ENCODE peak calls at places on chromosomes 6 and 20, in four cellular contexts. G is stimulated activated CD8-positive, alpha-beta memory T cell treated with anti-CD3 and anti-CD28 coated beads, Interleukin-15, amount 100 ng/mL, for 4 hours; X is AG04450; H is hypothalamus. I is an unnamed sample.

GRCh38 chr6:89311853-89312531 is 3.1 kb downstream of the GABRR2 start:
- DNase-seq in G (no peak), X (no peak), H (peak), I (peak)

GRCh38 chr20:22562620-22563019 is 21.8 kb downstream of the FOXA2 start:
- DNase-seq in G (no peak), X (no peak), H (no peak), I (no peak)

GRCh38 chr6:134358320-134358719 is 40.4 kb upstream of the SGK1 start:
- DNase-seq in H (no peak), G (no peak), X (no peak), I (no peak)

GRCh38 chr6:27209659-27210269 is 37.7 kb upstream of the PRSS16 start:
- DNase-seq in H (no peak), G (no peak), X (no peak), I (no peak)

GRCh38 chr6:83429857-83430605 is 820 bp downstream of the ME1 start:
- DNase-seq in H (no peak), X (no peak), G (no peak), I (peak)

GRCh38 chr6:137309078-137309762 is 90.0 kb upstream of the IFNGR1 start:
- DNase-seq in G (no peak), H (peak), X (no peak), I (no peak)

GRCh38 chr6:41966214-41966920 is 24.8 kb upstream of the CCND3 start:
- DNase-seq in H (no peak), G (no peak), X (no peak), I (no peak)

GRCh38 chr20:4160761-4161305 is 145.5 kb upstream of the RNF24 start:
- DNase-seq in H (peak), X (no peak), G (peak), I (peak)

GRCh38 chr20:18404172-18404571 is 62.7 kb downstream of the DZANK1 start:
- DNase-seq in G (no peak), H (no peak), X (no peak), I (no peak)

GRCh38 chr6:151904631-151905030 is 97.1 kb downstream of the ESR1 start:
- DNase-seq in X (no peak), G (no peak), H (no peak), I (no peak)

GRCh38 chr20:2693286-2693995 is 861 bp downstream of the EBF4 start:
- DNase-seq in G (peak), H (peak), X (no peak), I (peak)

GRCh38 chr20:23369424-23369823 is 7.4 kb downstream of the GZF1 start:
- DNase-seq in H (no peak), G (no peak), X (no peak), I (no peak)

GRCh38 chr6:3733321-3733925 is 18.1 kb downstream of the PXDC1 start:
- DNase-seq in H (no peak), X (no peak), G (no peak), I (no peak)

GRCh38 chr6:56517155-56517745 is 125.4 kb downstream of the DST start:
- DNase-seq in X (peak), H (no peak), G (no peak), I (no peak)

GRCh38 chr6:158323561-158323958 is 11.3 kb downstream of the TULP4 start:
- DNase-seq in X (no peak), G (no peak), H (no peak), I (no peak)

GRCh38 chr6:36663504-36664446 is 14.7 kb upstream of the CDKN1A start:
- DNase-seq in G (no peak), H (no peak), X (no peak), I (no peak)

GRCh38 chr6:95169790-95170189 is 407.5 kb upstream of the MANEA start:
- DNase-seq in H (no peak), X (no peak), G (no peak), I (no peak)

GRCh38 chr20:5136096-5136495 is 9.3 kb downstream of the CDS2 start:
- DNase-seq in G (no peak), H (no peak), X (no peak), I (no peak)

GRCh38 chr6:80003841-80004198 is 629 bp upstream of the TTK start:
- DNase-seq in H (no peak), X (no peak), G (peak), I (no peak)

GRCh38 chr6:370555-370954 is 21.0 kb upstream of the IRF4 start:
- DNase-seq in X (no peak), G (no peak), H (no peak), I (no peak)

GRCh38 chr6:112502348-112503130 is 155.4 kb downstream of the RFPL4B start:
- DNase-seq in H (no peak), G (no peak), X (no peak), I (peak)

GRCh38 chr6:159116343-159116742 is 52.9 kb upstream of the FNDC1 start:
- DNase-seq in H (no peak), G (no peak), X (no peak), I (no peak)

GRCh38 chr6:170199716-170200115 is 91.2 kb downstream of the DLL1 start:
- DNase-seq in X (no peak), G (no peak), H (no peak), I (no peak)

GRCh38 chr20:46357030-46357514 is 48.8 kb upstream of the CDH22 start:
- DNase-seq in G (no peak), X (no peak), H (peak), I (no peak)

GRCh38 chr6:29602564-29603361 is 17.8 kb downstream of the OR2H2 start:
- DNase-seq in G (no peak), X (peak), H (peak), I (peak)

GRCh38 chr20:50844430-50845100 is 49.7 kb downstream of the BCAS4 start:
- DNase-seq in H (no peak), G (peak), X (peak), I (no peak)

GRCh38 chr20:53782612-53783246 is 189.1 kb upstream of the ZNF217 start:
- DNase-seq in G (no peak), H (no peak), X (no peak), I (no peak)

GRCh38 chr20:44279228-44279627 is 31.8 kb downstream of the FITM2 start:
- DNase-seq in G (no peak), H (no peak), X (peak), I (no peak)

GRCh38 chr6:167079853-167080297 is 43.0 kb upstream of the CCR6 start:
- DNase-seq in X (no peak), H (no peak), G (no peak), I (no peak)

GRCh38 chr6:74366634-74367033 is 670.6 kb downstream of the CD109 start:
- DNase-seq in H (no peak), G (no peak), X (no peak), I (no peak)

GRCh38 chr6:139925894-139926641 is 551.6 kb upstream of the CITED2 start:
- DNase-seq in X (peak), G (no peak), H (no peak), I (no peak)

I was measured in neural crest cell.